ENCODE peak calls at places on chromosome 10, in six cellular contexts. D is fibroblast of lung, C is coronary artery, G is foreskin fibroblast, F is fibroblast of pulmonary artery, T is GM20000. O is an unnamed sample.

GRCh38 chr10:14220026-14220425 is 110.7 kb downstream of the FRMD4A start:
- DNase-seq in T (no peak), C (no peak), F (no peak), D (peak), G (no peak), O (no peak)

GRCh38 chr10:86599729-86600128 is 54.6 kb upstream of the OPN4 start:
- DNase-seq in D (no peak), G (no peak), T (no peak), C (peak), F (no peak), O (no peak)

GRCh38 chr10:31320598-31321211 is 1.7 kb downstream of the ZEB1 start:
- DNase-seq in T (peak), G (peak), D (peak), C (peak), F (peak), O (peak)

GRCh38 chr10:58672855-58673254 is 160.2 kb downstream of the BICC1 start:
- DNase-seq in D (no peak), G (peak), C (no peak), F (peak), T (no peak), O (no peak)

GRCh38 chr10:88670497-88670896 is 6.3 kb downstream of the LIPF start:
- DNase-seq in G (no peak), D (no peak), T (peak), C (no peak), F (no peak), O (no peak)

GRCh38 chr10:133528845-133529575 is 1.8 kb downstream of the CYP2E1 start:
- DNase-seq in C (no peak), F (peak), T (peak), G (peak), D (peak), O (no peak)

GRCh38 chr10:44913312-44914079 is 2.4 kb downstream of the TMEM72 start:
- DNase-seq in G (no peak), D (no peak), F (peak), C (no peak), T (no peak), O (no peak)

GRCh38 chr10:17597386-17597785 is 19.8 kb downstream of the HACD1 start:
- DNase-seq in T (no peak), C (no peak), F (no peak), D (no peak), G (no peak), O (no peak)

GRCh38 chr10:61398730-61399129 is 54.5 kb downstream of the TMEM26 start:
- DNase-seq in T (no peak), C (no peak), G (no peak), F (no peak), D (peak), O (no peak)

GRCh38 chr10:61804414-61804813 is 97.1 kb upstream of the ARID5B start:
- DNase-seq in G (peak), F (peak), C (no peak), T (no peak), D (peak), O (no peak)

GRCh38 chr10:60142736-60143135 is 236.4 kb upstream of the CCDC6 start:
- DNase-seq in T (no peak), F (no peak), C (no peak), D (no peak), G (no peak), O (no peak)

GRCh38 chr10:20417791-20418190 is 479.3 kb downstream of the NEBL start:
- DNase-seq in C (no peak), T (no peak), D (no peak), F (no peak), G (no peak), O (no peak)

GRCh38 chr10:20418286-20418685 is 478.8 kb downstream of the NEBL start:
- DNase-seq in D (no peak), C (no peak), G (no peak), F (no peak), T (no peak), O (no peak)

GRCh38 chr10:20415684-20416083 is 481.4 kb downstream of the NEBL start:
- DNase-seq in F (no peak), D (peak), T (no peak), C (no peak), G (no peak), O (no peak)
- TF ChIP-seq CTCF in F (no peak), D (no peak), T (no peak), C (no peak), G (no peak), O (no peak)

GRCh38 chr10:81179805-81180452 is 642.2 kb downstream of the SH2D4B start:
- DNase-seq in C (no peak), T (peak), F (no peak), G (peak), D (no peak), O (no peak)
- TF ChIP-seq CTCF in C (no peak), T (peak), F (peak), G (no peak), D (no peak), O (no peak)

DNA sequence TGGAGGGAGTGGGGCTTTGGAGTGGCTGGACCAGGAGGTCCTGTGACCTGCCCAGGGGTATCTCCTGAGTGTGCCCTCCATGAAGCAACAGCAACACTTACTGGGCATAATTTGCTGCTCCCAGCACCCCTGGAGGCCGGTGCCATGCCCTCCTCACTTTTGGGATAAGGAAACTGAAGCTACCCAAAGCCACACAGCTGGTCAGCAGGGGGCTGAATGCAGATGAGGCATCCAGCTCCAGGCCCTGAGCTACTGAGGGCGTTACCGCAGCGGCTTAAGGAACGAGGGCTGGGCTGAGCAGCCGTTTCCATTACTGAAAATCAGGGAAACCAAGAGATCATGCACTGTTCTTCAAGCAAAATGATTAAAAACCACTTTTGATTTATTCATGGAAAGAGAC is 408.9 kb downstream of the GLRX3 start:
- DNase-seq in T (no peak), G (no peak), C (no peak), F (no peak), D (no peak), O (no peak)
- TF ChIP-seq CTCF in T (no peak), G (no peak), C (no peak), F (no peak), D (no peak), O (no peak)

DNA sequence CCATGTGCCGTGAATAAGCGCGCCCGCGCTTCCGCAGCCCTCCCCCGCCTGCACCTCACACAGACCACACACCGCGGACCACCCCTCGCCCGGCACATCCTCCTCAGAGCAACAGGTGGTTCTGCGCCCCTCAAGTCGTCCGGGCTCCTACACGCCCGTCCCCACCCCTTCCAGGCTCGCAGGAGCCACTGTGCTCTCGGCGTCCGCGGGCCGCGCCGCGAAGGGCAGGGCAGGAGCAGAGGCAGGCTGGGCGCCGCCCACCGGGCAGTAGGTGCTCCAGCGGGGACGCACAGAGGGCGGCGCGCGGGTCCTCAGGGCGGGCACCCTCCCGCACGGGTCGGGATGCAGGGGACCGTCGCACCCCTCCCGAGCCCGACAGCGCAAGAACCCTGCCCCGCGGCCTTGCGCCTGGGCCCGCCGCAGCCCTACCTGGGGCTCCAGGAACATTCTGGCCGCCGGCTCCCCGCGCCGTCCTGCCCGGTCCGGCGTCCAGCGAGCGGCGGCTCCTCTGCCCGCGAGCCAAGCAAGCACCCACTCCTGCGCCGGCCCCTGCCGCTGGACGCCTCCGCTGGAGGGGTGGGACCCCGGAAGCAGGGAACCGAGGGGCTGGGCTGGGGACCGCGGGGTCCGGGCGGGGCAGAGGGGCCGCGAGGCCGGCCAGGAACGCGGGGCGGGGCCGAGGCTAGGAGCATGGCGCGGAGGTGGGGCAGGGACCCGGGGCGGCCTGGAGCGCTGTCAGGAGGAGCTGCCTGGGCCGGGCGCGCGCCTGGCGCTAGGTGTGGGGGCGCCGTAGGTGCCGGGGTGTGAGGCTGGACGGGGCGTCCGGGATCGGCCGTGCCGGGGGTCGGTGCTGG is 37.4 kb downstream of the RASGEF1A start:
- DNase-seq in C (peak), F (no peak), T (no peak), D (no peak), G (no peak), O (peak)
- TF ChIP-seq CTCF in C (no peak), F (no peak), T (no peak), D (no peak), G (no peak), O (no peak)

GRCh38 chr10:71833451-71834342 is 17.4 kb downstream of the PSAP start:
- DNase-seq in D (no peak), C (no peak), T (no peak), F (no peak), G (no peak), O (no peak)
- TF ChIP-seq CTCF in D (no peak), C (no peak), T (no peak), F (no peak), G (no peak), O (no peak)